ENCODE peak calls at places on chromosomes 4 and X, in six cellular contexts. G is PC-9, Z is spleen, S is uterus, W is cardiac muscle cell, B is stomach. T is an unnamed sample.

GRCh38 chr4:78481180-78481579 is 70.4 kb upstream of the ANXA3 start:
- DNase-seq in G (no peak), Z (no peak), S (no peak), W (peak; percentile 81), B (no peak), T (no peak)

GRCh38 chrX:140480765-140481164 is 24.1 kb downstream of the SOX3 start:
- DNase-seq in G (no peak), Z (no peak), S (no peak), W (no peak), B (no peak), T (no peak)

GRCh38 chr4:13464543-13464942 is 19.6 kb downstream of the RAB28 start:
- DNase-seq in G (no peak), Z (no peak), S (no peak), W (no peak), B (no peak), T (no peak)

GRCh38 chr4:91325495-91325894 is 978.3 kb upstream of the GRID2 start:
- DNase-seq in G (no peak), Z (no peak), S (no peak), W (peak; percentile 89), B (peak; percentile 51), T (peak; percentile 7)

GRCh38 chr4:17111959-17112659 is 213.7 kb upstream of the LDB2 start:
- DNase-seq in G (no peak), Z (no peak), S (no peak), W (peak; percentile 36), B (no peak), T (no peak)

GRCh38 chr4:80592950-80593349 is 257.4 kb downstream of the CFAP299 start:
- DNase-seq in G (no peak), Z (no peak), S (no peak), W (no peak), B (no peak), T (no peak)

GRCh38 chr4:38600575-38600974 is 63.4 kb upstream of the KLF3 start:
- DNase-seq in G (no peak), Z (no peak), S (no peak), W (no peak), B (no peak), T (no peak)

GRCh38 chrX:24154490-24155034 is 5.0 kb downstream of the ZFX start:
- DNase-seq in G (no peak), Z (no peak), S (no peak), W (no peak), B (no peak), T (no peak)

GRCh38 chrX:2391869-2392606 is 108.7 kb downstream of the DHRSX start:
- DNase-seq in G (peak; percentile 78), Z (no peak), S (no peak), W (peak; percentile 93), B (no peak), T (no peak)

GRCh38 chr4:76696109-76696508 is 201.8 kb downstream of the SOWAHB start:
- DNase-seq in G (no peak), Z (no peak), S (no peak), W (no peak), B (no peak), T (no peak)

GRCh38 chrX:141619336-141619735 is 29.8 kb downstream of the SPANXA2 start:
- DNase-seq in G (no peak), Z (no peak), S (no peak), W (no peak), B (no peak), T (no peak)

GRCh38 chr4:73080789-73081188 is 11.3 kb upstream of the COX18 start:
- DNase-seq in G (no peak), Z (no peak), S (no peak), W (peak; percentile 20), B (no peak), T (no peak)

GRCh38 chrX:155028749-155029360 is 2.2 kb downstream of the FUNDC2 start:
- DNase-seq in G (no peak), Z (no peak), S (no peak), W (peak; percentile 71), B (no peak), T (no peak)
- H3K27ac ChIP-seq in G (peak overlapping the region; percentile 96), Z (peak overlapping the region; percentile 97), S (peak overlapping the region; percentile 96), W (peak overlapping the region; percentile 57), B (no peak overlapping the region), T (peak overlapping the region; percentile 97)

DNA sequence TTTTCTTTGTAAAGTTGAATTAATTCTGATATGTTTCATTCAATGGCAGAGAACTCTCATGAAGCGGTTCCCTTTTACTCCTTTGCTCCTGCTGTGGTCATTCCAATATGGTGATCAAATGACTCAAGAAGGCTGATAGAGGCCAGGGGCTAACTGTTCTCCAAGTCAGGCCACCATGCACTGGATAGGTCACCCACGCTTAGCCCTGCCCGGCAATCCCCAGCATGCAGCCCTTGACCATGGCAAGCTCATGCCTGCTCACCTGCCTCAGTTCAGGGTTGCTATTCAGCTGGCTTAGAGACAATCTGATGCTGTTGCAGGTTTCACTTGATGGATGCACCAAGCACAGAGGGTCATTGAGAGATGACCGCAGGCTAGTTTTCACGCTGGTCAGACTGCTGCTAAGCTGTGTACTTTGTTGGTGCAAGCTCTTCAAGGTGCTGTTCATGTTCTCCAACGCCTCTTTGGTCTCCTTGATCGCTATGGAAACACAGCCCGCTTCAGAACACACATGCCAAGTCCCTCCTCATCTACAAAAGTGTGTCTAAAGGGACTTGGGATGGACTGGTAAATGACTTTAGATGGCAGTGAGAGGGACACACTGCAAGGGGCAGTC is 55.2 kb upstream of the FGFBP2 start:
- DNase-seq in G (no peak), Z (no peak), S (no peak), W (no peak), B (no peak), T (no peak)
- H3K36me3 ChIP-seq in G (no peaks in the 10 kb centered on the region), Z (no peaks in the 10 kb centered on the region), S (no peaks in the 10 kb centered on the region), W (no peaks in the 10 kb centered on the region), B (peaks cover 47% of the 10 kb centered on the region), T (no peaks in the 10 kb centered on the region)

DNA sequence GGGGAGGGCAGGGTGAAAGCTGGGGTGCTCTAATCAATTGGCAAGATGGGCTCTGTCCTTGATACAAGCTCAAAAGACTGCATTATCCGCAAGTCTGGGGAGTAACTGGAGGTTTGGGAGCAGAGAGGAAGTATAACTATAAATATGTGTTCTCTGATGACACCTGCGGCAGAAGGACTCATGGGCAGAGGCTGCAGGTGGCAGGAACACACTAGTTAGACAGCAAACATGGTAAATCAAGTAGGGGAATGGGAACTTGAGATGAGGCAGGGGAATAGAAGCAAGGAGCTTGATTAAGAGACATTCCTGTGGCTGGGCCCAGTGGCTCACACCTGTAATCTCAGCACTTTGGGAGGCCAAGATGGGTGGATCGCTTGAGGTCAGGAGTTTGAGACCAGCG is 30.3 kb downstream of the SH3KBP1 start:
- DNase-seq in G (no peak), Z (no peak), S (no peak), W (no peak), B (no peak), T (no peak)
- H3K4me1 ChIP-seq in G (no peaks in the 10 kb centered on the region), Z (peaks cover 28% of the 10 kb centered on the region), S (no peaks in the 10 kb centered on the region), W (peaks cover 2% of the 10 kb centered on the region), B (peaks cover 22% of the 10 kb centered on the region), T (no peaks in the 10 kb centered on the region)

DNA sequence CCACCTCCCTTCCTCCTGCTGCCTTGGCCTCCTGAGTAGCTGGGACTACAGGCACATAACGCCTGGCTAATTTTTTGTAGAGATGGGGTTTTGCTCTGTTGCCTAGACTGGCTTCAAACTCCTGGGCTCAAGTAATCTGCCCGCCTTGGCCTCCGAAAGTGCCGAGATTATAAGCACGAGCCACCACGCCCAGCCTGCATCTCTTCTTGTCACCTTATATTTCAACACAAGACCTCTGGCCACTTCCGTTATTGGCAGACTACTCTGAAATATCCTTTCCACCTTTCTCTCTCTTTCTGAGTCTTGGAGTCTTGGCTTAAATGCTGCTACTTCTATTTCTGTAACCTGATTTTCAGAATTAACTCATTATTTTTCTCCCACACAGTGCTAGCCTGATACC is 5.6 kb downstream of the KIAA0232 start:
- DNase-seq in G (no peak), Z (no peak), S (no peak), W (no peak), B (no peak), T (no peak)
- H3K27ac ChIP-seq in G (no peak overlapping the region), Z (peak overlapping the region; percentile 76), S (no peak overlapping the region), W (peak overlapping the region; percentile 64), B (no peak overlapping the region), T (no peak overlapping the region)

GRCh38 chrX:130213376-130213775 is 41.6 kb downstream of the RAB33A start:
- DNase-seq in G (no peak), Z (no peak), S (no peak), W (no peak), B (no peak), T (no peak)
- H3K36me3 ChIP-seq in G (peaks cover 25% of the 10 kb centered on the region), Z (peaks cover 53% of the 10 kb centered on the region), S (no peaks in the 10 kb centered on the region), W (peaks cover 17% of the 10 kb centered on the region), B (peaks cover 24% of the 10 kb centered on the region), T (no peaks in the 10 kb centered on the region)

GRCh38 chr4:1207157-1207470 is 34.7 kb upstream of the SPON2 start:
- DNase-seq in G (no peak), Z (no peak), S (peak; percentile 23), W (no peak), B (no peak), T (no peak)
- H3K4me1 ChIP-seq in G (no peaks in the 10 kb centered on the region), Z (peaks cover 97% of the 10 kb centered on the region), S (peaks cover 45% of the 10 kb centered on the region), W (peaks cover 5% of the 10 kb centered on the region), B (peaks cover 95% of the 10 kb centered on the region), T (peaks cover 47% of the 10 kb centered on the region)